ENCODE peak calls at places on chromosome 3, in five cellular contexts. Z, U, N, G and I are unnamed samples.

GRCh38 chr3:126131881-126132750 is 48.2 kb upstream of the SLC41A3 start:
- DNase-seq in Z (no peak), N (no peak), G (peak), U (no peak), I (no peak)

GRCh38 chr3:27521179-27521871 is 37.1 kb upstream of the SLC4A7 start:
- DNase-seq in Z (no peak), G (no peak), U (peak), N (no peak), I (peak)

GRCh38 chr3:181698263-181698944 is 13.3 kb upstream of the SOX2 start:
- DNase-seq in U (no peak), G (no peak), N (no peak), Z (no peak), I (no peak)

GRCh38 chr3:97264180-97264579 is 449.8 kb downstream of the EPHA6 start:
- DNase-seq in Z (no peak), U (no peak), N (no peak), G (no peak), I (no peak)

GRCh38 chr3:51434746-51435323 is 43.8 kb downstream of the RBM15B start:
- DNase-seq in N (peak), U (peak), Z (peak), G (peak), I (peak)

GRCh38 chr3:194556086-194557056 is 69.6 kb upstream of the ATP13A3 start:
- DNase-seq in Z (no peak), N (no peak), G (no peak), U (peak), I (no peak)

GRCh38 chr3:113721638-113722037 is 24.4 kb downstream of the NAA50 start:
- DNase-seq in N (no peak), U (no peak), Z (no peak), G (no peak), I (no peak)

GRCh38 chr3:67458406-67458805 is 196.0 kb downstream of the SUCLG2 start:
- DNase-seq in Z (no peak), G (no peak), U (peak), N (no peak), I (peak)

GRCh38 chr3:54515439-54516213 is 393.3 kb downstream of the CACNA2D3 start:
- DNase-seq in Z (no peak), U (no peak), G (peak), N (no peak), I (no peak)

GRCh38 chr3:4821975-4822374 is 157.3 kb upstream of the BHLHE40 start:
- DNase-seq in U (no peak), N (no peak), Z (no peak), G (peak), I (no peak)

GRCh38 chr3:38089163-38089562 is 47.8 kb downstream of the ACAA1 start:
- DNase-seq in U (no peak), N (no peak), G (no peak), Z (no peak), I (no peak)

GRCh38 chr3:193897288-193897687 is 238.7 kb upstream of the HES1 start:
- DNase-seq in G (no peak), N (no peak), U (no peak), Z (no peak), I (peak)

GRCh38 chr3:27607370-27607769 is 114.8 kb downstream of the EOMES start:
- DNase-seq in G (no peak), Z (no peak), U (no peak), N (peak), I (peak)

GRCh38 chr3:179967622-179968021 is 69.1 kb downstream of the PEX5L start:
- DNase-seq in U (peak), N (peak), Z (no peak), G (no peak), I (no peak)

GRCh38 chr3:166296179-166296783 is 459.1 kb upstream of the BCHE start:
- DNase-seq in G (no peak), N (no peak), Z (no peak), U (no peak), I (peak)

GRCh38 chr3:139295040-139295439 is 48.8 kb upstream of the MRPS22 start:
- DNase-seq in N (no peak), U (no peak), Z (no peak), G (no peak), I (no peak)

GRCh38 chr3:139293665-139294023 is 50.2 kb upstream of the MRPS22 start:
- DNase-seq in U (no peak), G (no peak), N (no peak), Z (no peak), I (no peak)

GRCh38 chr3:139291276-139292051 is 52.4 kb upstream of the MRPS22 start:
- DNase-seq in U (no peak), Z (no peak), G (no peak), N (no peak), I (no peak)

GRCh38 chr3:139292192-139292591 is 51.6 kb upstream of the MRPS22 start:
- DNase-seq in Z (no peak), G (no peak), U (no peak), N (no peak), I (no peak)

GRCh38 chr3:139292933-139293664 is 50.7 kb upstream of the MRPS22 start:
- DNase-seq in Z (no peak), G (no peak), N (no peak), U (peak), I (no peak)
- H2BK120ac ChIP-seq in Z (no peak), G (no peak), N (no peak), U (peak), I (no peak)

DNA sequence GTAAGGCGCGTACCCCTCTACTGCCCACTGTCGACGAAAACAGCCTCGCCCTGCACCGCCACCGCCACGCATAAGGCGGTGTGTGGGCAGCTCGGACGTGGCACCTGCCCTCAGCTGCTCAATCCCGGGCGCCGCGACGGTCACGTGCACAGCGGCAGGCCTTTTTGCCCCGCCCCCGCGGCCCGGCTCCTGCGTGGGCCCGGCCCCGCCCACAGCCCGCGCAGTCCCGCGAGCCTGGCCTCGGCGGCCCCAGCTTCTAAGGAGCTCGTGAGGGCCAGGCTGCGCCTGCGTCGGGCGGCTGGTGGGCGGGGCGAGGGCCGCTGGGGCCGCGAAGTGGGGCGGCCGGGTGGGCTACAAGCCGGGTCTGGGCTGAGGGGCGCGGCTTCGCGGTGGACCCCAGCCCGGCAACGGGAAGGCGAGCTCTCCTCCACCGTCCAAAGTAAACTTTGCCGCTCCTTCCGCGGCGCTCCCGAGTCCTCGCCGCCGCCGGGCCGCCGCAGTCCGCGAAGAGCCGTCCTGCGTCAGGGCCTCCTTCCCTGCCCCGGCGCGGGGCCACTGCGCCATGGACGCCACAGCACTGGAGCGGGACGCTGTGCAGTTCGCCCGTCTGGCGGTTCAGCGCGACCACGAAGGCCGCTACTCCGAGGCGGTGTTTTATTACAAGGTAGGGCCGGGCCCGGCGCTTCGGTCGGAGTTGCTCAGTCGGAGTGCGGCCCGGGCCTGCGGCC is at the start of gene CAPN7:
- DNase-seq in Z (peak), N (peak), U (peak), G (peak), I (peak)
- H2BK120ac ChIP-seq in Z (no peak), N (no peak), U (peak), G (no peak), I (peak)

DNA sequence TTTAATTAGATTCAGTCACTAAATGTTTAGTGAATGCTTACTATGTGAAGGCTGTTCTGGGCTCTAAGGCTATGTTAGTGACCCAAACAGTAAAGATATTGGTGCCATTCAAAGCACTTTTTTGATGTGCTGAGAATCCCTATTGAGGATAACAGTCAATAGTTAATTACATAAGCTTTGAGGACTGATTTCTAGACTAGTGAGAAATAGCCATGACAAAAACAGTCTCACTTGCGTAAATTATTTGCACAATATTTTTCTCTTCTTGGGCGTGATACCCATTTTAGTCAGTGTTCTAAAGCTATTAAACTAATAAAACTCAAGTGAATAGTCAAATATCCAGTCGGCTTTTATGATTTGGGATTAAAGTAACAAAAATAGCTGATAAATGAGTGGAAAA is 74.6 kb downstream of the UBE2E2 start:
- DNase-seq in Z (no peak), G (no peak), U (no peak), N (no peak), I (no peak)
- H2BK120ac ChIP-seq in Z (no peak), G (no peak), U (no peak), N (no peak), I (no peak)

DNA sequence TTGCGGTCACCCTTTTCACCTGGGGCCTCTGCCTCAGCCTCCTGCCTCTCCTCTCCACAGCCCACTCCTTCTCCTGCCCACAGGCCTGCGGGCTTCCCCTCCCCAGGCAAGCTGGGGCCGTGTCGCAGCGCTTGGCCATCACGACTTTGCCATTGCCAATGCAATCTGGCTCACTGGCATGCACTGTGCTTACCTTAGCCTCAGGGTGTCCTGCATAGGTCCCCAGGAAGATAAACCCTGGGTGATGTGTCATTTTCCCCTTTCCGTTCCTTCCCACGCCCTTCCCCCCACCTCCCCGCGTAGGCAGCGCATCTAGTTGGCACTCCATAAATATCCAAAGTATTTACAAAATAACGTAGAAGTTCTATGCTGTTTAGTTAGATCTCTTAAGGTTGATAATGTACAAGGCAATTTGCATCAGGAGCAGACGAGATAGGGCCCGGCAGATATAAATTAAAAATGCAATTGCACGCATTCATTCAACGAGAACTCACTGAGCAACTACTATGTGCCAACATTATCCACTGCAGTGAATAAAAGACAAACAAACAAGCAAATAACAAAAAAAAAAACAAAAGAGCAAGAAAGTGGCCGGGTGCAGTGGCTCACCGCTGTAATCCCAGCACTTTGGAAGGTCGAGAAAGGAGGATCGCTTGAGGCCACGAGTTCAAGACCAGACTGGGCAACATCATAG is 973 bp upstream of the COPG1 start:
- DNase-seq in Z (no peak), G (no peak), U (no peak), N (no peak), I (peak)
- H2BK120ac ChIP-seq in Z (no peak), G (no peak), U (no peak), N (no peak), I (no peak)

GRCh38 chr3:78130741-78131290 is 1090.9 kb downstream of the ROBO2 start:
- DNase-seq in G (no peak), N (no peak), U (no peak), Z (no peak), I (no peak)
- H2BK120ac ChIP-seq in G (no peak), N (no peak), U (no peak), Z (no peak), I (no peak)

GRCh38 chr3:88058322-88058592 is 548 bp downstream of the CGGBP1 start:
- DNase-seq in Z (no peak), U (no peak), G (no peak), N (no peak), I (no peak)
- H2BK120ac ChIP-seq in Z (no peak), U (peak), G (no peak), N (no peak), I (peak)

DNA sequence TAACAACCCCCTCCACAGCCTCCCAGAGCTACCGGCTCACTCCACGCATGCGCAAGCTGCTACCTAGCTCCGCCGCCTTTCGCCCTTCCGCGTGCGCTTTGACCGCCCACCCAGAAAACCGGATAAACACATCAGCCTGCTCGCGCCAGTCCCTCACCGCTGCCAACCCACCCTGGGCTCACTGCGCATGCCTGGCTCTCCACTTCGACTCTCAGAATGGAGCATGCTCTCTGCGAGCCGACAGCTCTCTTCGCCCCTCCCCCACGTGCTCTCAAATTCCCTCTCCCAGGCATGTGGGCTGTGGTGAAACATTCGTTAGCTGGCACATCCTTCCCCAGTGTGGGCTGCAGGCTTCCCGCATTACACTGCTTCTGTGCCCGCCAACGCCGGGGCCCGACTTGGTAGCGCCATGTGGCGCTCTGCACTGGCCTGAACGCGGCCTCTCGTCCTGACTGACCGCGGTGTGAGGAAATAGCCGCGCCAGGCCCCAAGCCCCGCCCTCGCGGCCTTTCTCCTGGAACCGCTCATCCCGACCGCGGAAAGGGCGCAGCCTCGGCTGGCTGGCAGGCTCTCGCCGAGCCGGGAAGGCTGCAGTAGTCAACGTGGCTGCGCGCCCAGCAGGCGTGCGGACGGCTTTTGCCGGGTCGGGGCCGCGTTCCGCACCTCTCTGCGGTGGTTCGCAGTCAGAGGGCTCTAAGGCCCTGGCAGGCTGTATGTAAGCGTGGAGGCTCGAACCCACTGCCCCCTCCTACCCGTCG is 445 bp upstream of the MSL2 start:
- DNase-seq in N (peak), U (peak), G (peak), Z (peak), I (peak)
- H2BK120ac ChIP-seq in N (no peak), U (peak), G (peak), Z (peak), I (peak)

DNA sequence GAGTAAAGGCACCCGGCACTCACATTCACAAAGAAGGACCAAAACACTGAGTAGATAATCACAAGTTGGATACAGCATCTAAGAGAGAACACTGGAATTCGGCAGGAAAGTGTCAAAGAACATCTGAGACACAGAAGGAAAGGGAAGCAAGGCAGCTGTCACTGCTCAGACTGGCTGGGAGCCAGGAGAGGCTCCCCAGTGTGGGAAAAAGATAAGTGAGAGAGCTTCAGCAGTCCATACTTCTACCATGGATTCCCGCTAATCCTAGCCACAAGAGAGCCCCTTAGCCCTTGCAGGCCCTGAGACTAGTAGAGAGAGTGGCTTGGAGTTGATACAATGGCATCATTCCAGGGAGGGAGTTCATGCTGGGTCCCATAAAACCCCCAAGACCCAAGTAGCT is 36.7 kb upstream of the CP start:
- DNase-seq in N (peak), Z (no peak), G (no peak), U (peak), I (no peak)
- H2BK120ac ChIP-seq in N (no peak), Z (no peak), G (no peak), U (peak), I (no peak)

GRCh38 chr3:134315286-134316106 is 58.8 kb downstream of the AMOTL2 start:
- DNase-seq in Z (no peak), N (peak), G (peak), U (peak), I (peak)
- H2BK120ac ChIP-seq in Z (peak), N (no peak), G (no peak), U (peak), I (peak)